ENCODE peak calls at places on chromosomes 16 and 17, in seven cellular contexts. G, X, U, N, W, D and Q are unnamed samples.
A peak's percentile ranks its signal among the peaks of the same experiment; 100 is the strongest.

GRCh38 chr16:19292186-19292585 is 6.7 kb downstream of the CLEC19A start:
- DNase-seq in W (no peak), G (no peak), D (no peak), X (no peak), N (no peak), U (peak; percentile 64), Q (peak; percentile 31)

GRCh38 chr17:57906910-57907309 is 48.3 kb downstream of the CUEDC1 start:
- DNase-seq in D (no peak), W (peak; percentile 51), G (no peak), N (peak; percentile 86), X (no peak), U (no peak), Q (peak; percentile 80)

GRCh38 chr16:17466876-17467275 is 3.9 kb downstream of the XYLT1 start:
- DNase-seq in G (no peak), U (no peak), W (no peak), X (no peak), N (no peak), D (no peak), Q (peak; percentile 57)

GRCh38 chr17:44186307-44187130 is at the start of gene TMUB2:
- DNase-seq in X (peak; percentile 100), D (peak; percentile 99), N (peak; percentile 100), U (peak; percentile 99), G (peak; percentile 99), W (peak; percentile 99), Q (peak; percentile 99)

GRCh38 chr17:3710951-3711383 is 12.7 kb upstream of the HASPIN start:
- DNase-seq in W (peak; percentile 41), D (peak; percentile 10), N (peak; percentile 54), G (no peak), X (peak; percentile 71), U (no peak), Q (peak; percentile 58)

GRCh38 chr17:41121742-41122141 is 2.2 kb downstream of the KRTAP4-12 start:
- DNase-seq in G (no peak), N (no peak), W (no peak), D (no peak), U (no peak), X (no peak), Q (no peak)

GRCh38 chr16:88920618-88921602 is 54.5 kb upstream of the PABPN1L start:
- DNase-seq in X (peak; percentile 61), D (peak; percentile 59), N (peak; percentile 53), G (no peak), W (peak; percentile 13), U (no peak), Q (no peak)

GRCh38 chr16:69311115-69311532 is at the start of gene VPS4A:
- DNase-seq in N (peak; percentile 96), W (peak; percentile 95), U (peak; percentile 96), G (peak; percentile 99), D (peak; percentile 97), X (peak; percentile 94), Q (peak; percentile 97)

GRCh38 chr17:47762733-47763132 is 29.7 kb downstream of the TBX21 start:
- DNase-seq in D (no peak), N (no peak), X (no peak), G (no peak), W (no peak), U (no peak), Q (no peak)

GRCh38 chr16:14302399-14303181 is 231.5 kb downstream of the MRTFB start:
- DNase-seq in U (no peak), X (no peak), N (peak; percentile 49), G (no peak), W (peak; percentile 41), D (no peak), Q (peak; percentile 68)

GRCh38 chr17:81314410-81315169 is 19.5 kb upstream of the SLC38A10 start:
- DNase-seq in D (no peak), W (no peak), N (no peak), U (no peak), X (no peak), G (no peak), Q (no peak)

GRCh38 chr17:40433551-40434384 is 9.5 kb upstream of the IGFBP4 start:
- DNase-seq in G (peak; percentile 72), X (no peak), D (no peak), U (no peak), N (peak; percentile 90), W (no peak), Q (peak; percentile 74)

GRCh38 chr16:75385507-75386152 is 47.7 kb downstream of the CFDP1 start:
- DNase-seq in G (no peak), X (peak; percentile 88), U (peak; percentile 29), W (peak; percentile 84), D (no peak), N (no peak), Q (peak; percentile 64)

GRCh38 chr16:25006504-25007055 is 8.6 kb downstream of the ARHGAP17 start:
- DNase-seq in U (no peak), W (peak; percentile 74), X (peak; percentile 71), N (no peak), D (peak; percentile 99), G (no peak), Q (no peak)

GRCh38 chr16:3656491-3657468 is 2.3 kb downstream of the DNASE1 start:
- DNase-seq in W (no peak), U (no peak), N (peak; percentile 26), X (no peak), D (peak; percentile 98), G (no peak), Q (no peak)

GRCh38 chr17:74877592-74878543 is 5.1 kb upstream of the FDXR start:
- DNase-seq in X (no peak), N (no peak), W (no peak), D (peak; percentile 32), U (no peak), G (no peak), Q (no peak)

GRCh38 chr17:73770115-73770848 is 126.0 kb upstream of the SDK2 start:
- DNase-seq in X (peak; percentile 50), U (no peak), D (no peak), N (no peak), W (peak; percentile 54), G (no peak), Q (peak; percentile 68)

GRCh38 chr17:54899721-54900456 is 763 bp upstream of the TOM1L1 start:
- DNase-seq in U (no peak), D (no peak), W (no peak), N (peak; percentile 81), G (peak; percentile 58), X (peak; percentile 4), Q (peak; percentile 89)

GRCh38 chr16:27492588-27492979 is 57.1 kb downstream of the GTF3C1 start:
- DNase-seq in G (no peak), W (no peak), U (no peak), D (no peak), X (no peak), N (no peak), Q (peak; percentile 84)

GRCh38 chr16:1470543-1471251 is 4.1 kb downstream of the CLCN7 start:
- DNase-seq in N (no peak), W (peak; percentile 68), X (peak; percentile 43), G (peak; percentile 40), D (peak; percentile 15), U (no peak), Q (no peak)

GRCh38 chr17:2391597-2392251 is 9.1 kb downstream of the MNT start:
- DNase-seq in N (no peak), W (no peak), D (no peak), G (no peak), U (no peak), X (no peak), Q (no peak)

GRCh38 chr17:80824549-80825470 is 166.8 kb upstream of the CHMP6 start:
- DNase-seq in W (no peak), X (no peak), N (no peak), U (no peak), G (no peak), D (no peak), Q (no peak)

GRCh38 chr16:29256501-29256981 is 150.0 kb downstream of the NPIPB11 start:
- DNase-seq in W (no peak), G (no peak), X (no peak), N (peak; percentile 47), U (no peak), D (no peak), Q (peak; percentile 7)

GRCh38 chr16:2530629-2531318 is 434 bp downstream of the CEMP1 start:
- DNase-seq in U (no peak), N (no peak), W (no peak), G (no peak), D (no peak), X (no peak), Q (no peak)
- H3K4me2 ChIP-seq in U (peak overlapping the region; percentile 14), N (peak overlapping the region; percentile 78), W (no peak overlapping the region), G (peak overlapping the region; percentile 80), D (no peak overlapping the region), X (no peak overlapping the region), Q (no peak overlapping the region)

GRCh38 chr16:57548424-57548823 is 6.0 kb downstream of the ADGRG5 start:
- DNase-seq in D (no peak), N (no peak), U (no peak), W (no peak), G (no peak), X (no peak), Q (no peak)

GRCh38 chr16:57556941-57557541 is 14.6 kb downstream of the ADGRG5 start:
- DNase-seq in D (no peak), W (no peak), U (no peak), X (no peak), N (no peak), G (no peak), Q (no peak)

GRCh38 chr16:57549730-57550129 is 7.3 kb downstream of the ADGRG5 start:
- DNase-seq in X (no peak), U (no peak), D (no peak), W (no peak), N (no peak), G (no peak), Q (no peak)

GRCh38 chr16:57555831-57556230 is 13.4 kb downstream of the ADGRG5 start:
- DNase-seq in G (no peak), X (no peak), W (no peak), U (no peak), D (no peak), N (no peak), Q (no peak)

DNA sequence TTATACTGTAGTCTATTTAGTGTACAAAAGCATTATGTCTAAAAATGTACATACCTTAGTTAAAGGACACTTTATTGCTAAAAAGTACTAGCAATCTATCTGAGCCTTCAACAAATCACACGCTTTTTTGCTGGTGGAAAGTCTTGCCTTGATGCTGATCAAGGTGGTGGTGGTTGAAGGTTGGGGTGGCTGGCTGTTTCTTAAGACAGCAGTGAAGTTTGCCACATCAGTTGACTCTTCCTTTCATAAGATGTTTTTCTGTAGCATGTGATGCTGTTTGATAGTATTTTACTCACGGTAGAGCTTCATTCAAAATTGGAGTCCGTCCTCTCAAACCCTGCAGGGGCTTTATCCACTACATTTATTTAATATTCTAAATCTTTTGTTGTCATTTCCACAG is 8.6 kb downstream of the ADGRG5 start:
- DNase-seq in G (no peak), D (no peak), X (no peak), N (no peak), W (no peak), U (no peak), Q (no peak)
- H2BK120ac ChIP-seq in G (no peak overlapping the region), D (no peak overlapping the region), X (no peak overlapping the region), N (no peak overlapping the region), W (no peak overlapping the region), U (no peak overlapping the region), Q (no peak overlapping the region)

GRCh38 chr17:19796457-19796856 is 48.4 kb upstream of the ALDH3A1 start:
- DNase-seq in X (no peak), W (no peak), N (no peak), U (no peak), D (no peak), G (no peak), Q (peak; percentile 11)
- H3K4me2 ChIP-seq in X (no peak overlapping the region), W (peak overlapping the region; percentile 9), N (no peak overlapping the region), U (no peak overlapping the region), D (no peak overlapping the region), G (no peak overlapping the region), Q (no peak overlapping the region)

GRCh38 chr16:84225126-84225525 is 14.7 kb downstream of the KCNG4 start:
- DNase-seq in G (no peak), D (no peak), X (no peak), N (no peak), W (no peak), U (no peak), Q (no peak)
- H2BK120ac ChIP-seq in G (no peak overlapping the region), D (no peak overlapping the region), X (no peak overlapping the region), N (no peak overlapping the region), W (no peak overlapping the region), U (no peak overlapping the region), Q (no peak overlapping the region)